ENCODE peak calls at places on chromosome 17, in ten cellular contexts. H is mammary epithelial cell; B is psoas muscle; K is upper lobe of right lung; Z is effector memory CD4-positive, alpha-beta T cell; T is left lung; D is Karpas-422; Q is ascending aorta; R is heart right ventricle; U is suprapubic skin. G is an unnamed sample.

GRCh38 chr17:74512624-74513084 is 18.6 kb downstream of the CD300LB start:
- DNase-seq in H (peak; percentile 18), B (no peak), K (no peak), Z (no peak), T (no peak), D (no peak), Q (no peak), R (no peak), U (peak; percentile 61), G (no peak)

GRCh38 chr17:19618015-19618414 is 30.5 kb upstream of the ALDH3A2 start:
- DNase-seq in H (no peak), B (no peak), K (no peak), Z (no peak), T (no peak), D (peak; percentile 5), Q (no peak), R (no peak), U (no peak), G (no peak)

GRCh38 chr17:17613708-17614114 is 22.2 kb upstream of the PEMT start:
- DNase-seq in H (peak; percentile 62), B (no peak), K (no peak), Z (peak; percentile 9), T (no peak), D (peak; percentile 84), Q (peak; percentile 71), R (no peak), U (no peak), G (no peak)

GRCh38 chr17:77140878-77141767 is at the start of gene SEC14L1:
- DNase-seq in H (peak; percentile 35), B (peak; percentile 89), K (peak; percentile 72), Z (no peak), T (peak; percentile 84), D (peak; percentile 75), Q (peak; percentile 75), R (peak; percentile 54), U (peak; percentile 88), G (no peak)

GRCh38 chr17:44110823-44111633 is 12.4 kb downstream of the HDAC5 start:
- DNase-seq in H (peak; percentile 63), B (peak; percentile 100), K (peak; percentile 98), Z (no peak), T (peak; percentile 96), D (peak; percentile 64), Q (peak; percentile 99), R (peak; percentile 100), U (peak; percentile 96), G (peak; percentile 87)

GRCh38 chr17:11144358-11145233 is 96.4 kb upstream of the SHISA6 start:
- DNase-seq in H (peak; percentile 8), B (no peak), K (no peak), Z (no peak), T (no peak), D (peak; percentile 65), Q (no peak), R (no peak), U (no peak), G (no peak)

GRCh38 chr17:4901648-4902344 is 1.1 kb downstream of the CHRNE start:
- DNase-seq in H (no peak), B (peak; percentile 86), K (peak; percentile 86), Z (peak; percentile 12), T (peak; percentile 94), D (no peak), Q (no peak), R (peak; percentile 77), U (no peak), G (no peak)

GRCh38 chr17:3772764-3773163 is 28.2 kb downstream of the ITGAE start:
- DNase-seq in H (no peak), B (no peak), K (no peak), Z (no peak), T (peak; percentile 29), D (no peak), Q (no peak), R (no peak), U (no peak), G (no peak)

GRCh38 chr17:3792481-3792880 is 8.5 kb downstream of the ITGAE start:
- DNase-seq in H (no peak), B (no peak), K (no peak), Z (no peak), T (no peak), D (no peak), Q (no peak), R (no peak), U (no peak), G (no peak)

GRCh38 chr17:37088913-37089312 is 140.2 kb downstream of the AATF start:
- DNase-seq in H (no peak), B (no peak), K (no peak), Z (no peak), T (no peak), D (no peak), Q (no peak), R (no peak), U (no peak), G (no peak)

GRCh38 chr17:37087683-37088082 is 138.9 kb downstream of the AATF start:
- DNase-seq in H (no peak), B (no peak), K (no peak), Z (no peak), T (no peak), D (no peak), Q (no peak), R (no peak), U (no peak), G (no peak)

GRCh38 chr17:37088459-37088858 is 139.7 kb downstream of the AATF start:
- DNase-seq in H (peak; percentile 79), B (no peak), K (no peak), Z (peak; percentile 5), T (no peak), D (no peak), Q (no peak), R (no peak), U (no peak), G (no peak)

GRCh38 chr17:37084375-37084774 is 135.6 kb downstream of the AATF start:
- DNase-seq in H (no peak), B (no peak), K (no peak), Z (no peak), T (no peak), D (no peak), Q (no peak), R (no peak), U (no peak), G (no peak)

GRCh38 chr17:37086329-37086728 is 137.6 kb downstream of the AATF start:
- DNase-seq in H (no peak), B (no peak), K (no peak), Z (no peak), T (no peak), D (no peak), Q (no peak), R (no peak), U (no peak), G (no peak)
- H3K4me1 ChIP-seq in H (peaks cover 5% of the 10 kb centered on the region), B (peaks cover 2% of the 10 kb centered on the region), K (no peaks in the 10 kb centered on the region), Z (peaks cover 24% of the 10 kb centered on the region), T (peaks cover 23% of the 10 kb centered on the region), D (no peaks in the 10 kb centered on the region), Q (no peaks in the 10 kb centered on the region), R (peaks cover 21% of the 10 kb centered on the region), U (no peaks in the 10 kb centered on the region), G (no peaks in the 10 kb centered on the region)

GRCh38 chr17:28724500-28725165 is 1.4 kb downstream of the TLCD1 start:
- DNase-seq in H (no peak), B (no peak), K (no peak), Z (no peak), T (no peak), D (peak; percentile 72), Q (no peak), R (no peak), U (no peak), G (no peak)
- H3K36me3 ChIP-seq in H (peaks cover 28% of the 10 kb centered on the region), B (no peaks in the 10 kb centered on the region), K (peaks cover 41% of the 10 kb centered on the region), Z (peaks cover 29% of the 10 kb centered on the region), T (peaks cover 44% of the 10 kb centered on the region), D (peaks cover 36% of the 10 kb centered on the region), Q (peaks cover 36% of the 10 kb centered on the region), R (peaks cover 46% of the 10 kb centered on the region), U (peaks cover 35% of the 10 kb centered on the region), G (peaks cover 51% of the 10 kb centered on the region)

GRCh38 chr17:55200904-55201608 is 63.7 kb upstream of the HLF start:
- DNase-seq in H (no peak), B (no peak), K (no peak), Z (no peak), T (no peak), D (no peak), Q (no peak), R (no peak), U (no peak), G (no peak)

GRCh38 chr17:55201609-55201932 is 63.2 kb upstream of the HLF start:
- DNase-seq in H (no peak), B (no peak), K (no peak), Z (no peak), T (no peak), D (no peak), Q (no peak), R (no peak), U (no peak), G (no peak)

GRCh38 chr17:55202906-55203305 is 61.9 kb upstream of the HLF start:
- DNase-seq in H (no peak), B (no peak), K (no peak), Z (no peak), T (no peak), D (no peak), Q (no peak), R (no peak), U (no peak), G (no peak)

GRCh38 chr17:55198690-55199370 is 65.9 kb upstream of the HLF start:
- DNase-seq in H (no peak), B (no peak), K (no peak), Z (no peak), T (no peak), D (no peak), Q (no peak), R (no peak), U (no peak), G (no peak)
- H3K27ac ChIP-seq in H (no peak overlapping the region), B (no peak overlapping the region), K (no peak overlapping the region), Z (no peak overlapping the region), T (no peak overlapping the region), D (no peak overlapping the region), Q (no peak overlapping the region), R (no peak overlapping the region), U (no peak overlapping the region), G (no peak overlapping the region)

GRCh38 chr17:72538921-72539352 is 418.1 kb downstream of the SOX9 start:
- DNase-seq in H (no peak), B (no peak), K (no peak), Z (no peak), T (no peak), D (no peak), Q (no peak), R (no peak), U (no peak), G (no peak)
- H3K4me1 ChIP-seq in H (peaks cover 16% of the 10 kb centered on the region), B (no peaks in the 10 kb centered on the region), K (peaks cover 5% of the 10 kb centered on the region), Z (no peaks in the 10 kb centered on the region), T (peaks cover 3% of the 10 kb centered on the region), D (peaks cover 16% of the 10 kb centered on the region), Q (peaks cover 4% of the 10 kb centered on the region), R (peaks cover 10% of the 10 kb centered on the region), U (peaks cover 9% of the 10 kb centered on the region), G (peaks cover 3% of the 10 kb centered on the region)

GRCh38 chr17:14308965-14309879 is 8.3 kb downstream of the HS3ST3B1 start:
- DNase-seq in H (peak; percentile 98), B (peak; percentile 89), K (peak; percentile 93), Z (peak; percentile 92), T (peak; percentile 96), D (no peak), Q (peak; percentile 82), R (peak; percentile 91), U (peak; percentile 90), G (peak; percentile 96)
- H3K36me3 ChIP-seq in H (no peaks in the 10 kb centered on the region), B (no peaks in the 10 kb centered on the region), K (no peaks in the 10 kb centered on the region), Z (peaks cover 6% of the 10 kb centered on the region), T (no peaks in the 10 kb centered on the region), D (no peaks in the 10 kb centered on the region), Q (no peaks in the 10 kb centered on the region), R (no peaks in the 10 kb centered on the region), U (no peaks in the 10 kb centered on the region), G (no peaks in the 10 kb centered on the region)

GRCh38 chr17:75855310-75856061 is at the start of gene WBP2:
- DNase-seq in H (peak; percentile 100), B (peak; percentile 99), K (peak; percentile 98), Z (peak; percentile 97), T (peak; percentile 95), D (peak; percentile 100), Q (peak; percentile 100), R (peak; percentile 94), U (peak; percentile 100), G (peak; percentile 99)
- H3K27ac ChIP-seq in H (peak within 1 kb of the TSS; percentile 81), B (peak within 1 kb of the TSS; percentile 98), K (peak within 1 kb of the TSS; percentile 96), Z (peak within 1 kb of the TSS; percentile 84), T (peak within 1 kb of the TSS; percentile 98), D (peak within 1 kb of the TSS; percentile 76), Q (peak within 1 kb of the TSS; percentile 98), R (peak within 1 kb of the TSS; percentile 97), U (peak within 1 kb of the TSS; percentile 93), G (peak within 1 kb of the TSS; percentile 69)

G was measured in RWPE2.